ENCODE peak calls at places on chromosomes 12 and 14, in nine cellular contexts. J, D, T, V, F, O, P, U and Z are unnamed samples.

GRCh38 chr14:93950948-93951668 is 24.0 kb downstream of the FAM181A start:
- DNase-seq in J (no peak), D (no peak), T (no peak), V (peak; percentile 23), F (no peak), O (no peak), P (no peak), U (no peak), Z (no peak)

GRCh38 chr12:56593909-56594621 is 36.1 kb downstream of the BAZ2A start:
- DNase-seq in J (peak; percentile 39), D (peak; percentile 85), T (peak; percentile 51), V (peak; percentile 88), F (peak; percentile 70), O (peak; percentile 26), P (peak; percentile 63), U (peak; percentile 95), Z (peak; percentile 66)

GRCh38 chr12:11810962-11811361 is 161.5 kb downstream of the ETV6 start:
- DNase-seq in J (no peak), D (no peak), T (no peak), V (no peak), F (no peak), O (no peak), P (no peak), U (no peak), Z (no peak)

GRCh38 chr12:49649892-49650291 is 26.5 kb downstream of the PRPF40B start:
- DNase-seq in J (no peak), D (no peak), T (no peak), V (no peak), F (no peak), O (no peak), P (no peak), U (no peak), Z (no peak)

GRCh38 chr12:47946413-47947107 is 16.8 kb upstream of the TMEM106C start:
- DNase-seq in J (no peak), D (peak; percentile 38), T (no peak), V (peak; percentile 28), F (no peak), O (no peak), P (no peak), U (no peak), Z (no peak)

GRCh38 chr12:54052745-54053624 is 650 bp upstream of the HOXC4 start:
- DNase-seq in J (no peak), D (no peak), T (no peak), V (no peak), F (no peak), O (no peak), P (no peak), U (peak; percentile 73), Z (no peak)

GRCh38 chr14:56799327-56799645 is 11.0 kb downstream of the OTX2 start:
- DNase-seq in J (no peak), D (no peak), T (no peak), V (no peak), F (no peak), O (no peak), P (no peak), U (no peak), Z (no peak)

GRCh38 chr12:95653761-95654546 is 102.7 kb upstream of the USP44 start:
- DNase-seq in J (no peak), D (no peak), T (peak; percentile 13), V (peak; percentile 90), F (no peak), O (no peak), P (no peak), U (peak; percentile 66), Z (peak; percentile 60)

GRCh38 chr14:65560340-65561027 is 148.0 kb downstream of the FUT8 start:
- DNase-seq in J (no peak), D (no peak), T (no peak), V (no peak), F (no peak), O (no peak), P (no peak), U (no peak), Z (no peak)

GRCh38 chr12:68924546-68924945 is 8.4 kb downstream of the CPM start:
- DNase-seq in J (no peak), D (no peak), T (no peak), V (no peak), F (no peak), O (no peak), P (no peak), U (no peak), Z (no peak)

GRCh38 chr14:65169351-65169750 is 67.0 kb upstream of the MAX start:
- DNase-seq in J (no peak), D (no peak), T (no peak), V (peak; percentile 66), F (no peak), O (peak; percentile 57), P (no peak), U (no peak), Z (no peak)

GRCh38 chr12:90628213-90628612 is 326.8 kb downstream of the CCER1 start:
- DNase-seq in J (no peak), D (no peak), T (no peak), V (no peak), F (no peak), O (no peak), P (no peak), U (no peak), Z (no peak)

GRCh38 chr12:9022592-9022991 is 33.2 kb downstream of the KLRG1 start:
- DNase-seq in J (no peak), D (no peak), T (no peak), V (no peak), F (no peak), O (no peak), P (no peak), U (no peak), Z (no peak)

GRCh38 chr12:131677699-131678098 is 33.2 kb upstream of the SFSWAP start:
- DNase-seq in J (no peak), D (no peak), T (no peak), V (no peak), F (no peak), O (no peak), P (no peak), U (peak; percentile 42), Z (no peak)

GRCh38 chr12:52530905-52531304 is 10.7 kb upstream of the KRT5 start:
- DNase-seq in J (no peak), D (peak; percentile 22), T (no peak), V (no peak), F (no peak), O (no peak), P (no peak), U (no peak), Z (no peak)

GRCh38 chr12:124720019-124720686 is 143.5 kb downstream of the SCARB1 start:
- DNase-seq in J (no peak), D (no peak), T (no peak), V (peak; percentile 71), F (no peak), O (no peak), P (no peak), U (no peak), Z (no peak)

GRCh38 chr14:55127491-55127951 is 1.5 kb upstream of the LGALS3 start:
- DNase-seq in J (no peak), D (no peak), T (no peak), V (peak; percentile 28), F (no peak), O (no peak), P (no peak), U (no peak), Z (no peak)

GRCh38 chr12:75489613-75490210 is 9.2 kb downstream of the GLIPR1 start:
- DNase-seq in J (no peak), D (peak; percentile 68), T (peak; percentile 62), V (peak; percentile 45), F (no peak), O (no peak), P (no peak), U (no peak), Z (no peak)

GRCh38 chr14:101950516-101951215 is 13.7 kb upstream of the DYNC1H1 start:
- DNase-seq in J (no peak), D (peak; percentile 47), T (no peak), V (no peak), F (no peak), O (no peak), P (no peak), U (no peak), Z (no peak)

GRCh38 chr12:113056631-113057488 is at the start of gene DTX1:
- DNase-seq in J (peak; percentile 56), D (peak; percentile 81), T (no peak), V (no peak), F (no peak), O (peak; percentile 20), P (no peak), U (no peak), Z (peak; percentile 7)

GRCh38 chr14:102201776-102202175 is 62.1 kb downstream of the WDR20 start:
- DNase-seq in J (no peak), D (no peak), T (no peak), V (no peak), F (no peak), O (no peak), P (no peak), U (no peak), Z (no peak)

GRCh38 chr12:57822392-57823130 is 4.0 kb upstream of the AVIL start:
- DNase-seq in J (no peak), D (peak; percentile 14), T (no peak), V (no peak), F (no peak), O (no peak), P (no peak), U (no peak), Z (no peak)

GRCh38 chr14:20343092-20343854 is at the start of gene PARP2:
- DNase-seq in J (peak; percentile 85), D (peak; percentile 96), T (peak; percentile 99), V (peak; percentile 100), F (peak; percentile 93), O (peak; percentile 98), P (peak; percentile 87), U (peak; percentile 99), Z (peak; percentile 93)

GRCh38 chr12:108854453-108855283 is 2.7 kb downstream of the SSH1 start:
- DNase-seq in J (no peak), D (no peak), T (peak; percentile 98), V (peak; percentile 97), F (no peak), O (no peak), P (no peak), U (no peak), Z (no peak)

GRCh38 chr12:31861360-31861759 is 97.9 kb upstream of the RESF1 start:
- DNase-seq in J (no peak), D (no peak), T (no peak), V (no peak), F (no peak), O (no peak), P (no peak), U (no peak), Z (no peak)

GRCh38 chr14:82720931-82721330 is 1187.3 kb upstream of the SEL1L start:
- DNase-seq in J (no peak), D (no peak), T (no peak), V (no peak), F (no peak), O (no peak), P (no peak), U (peak; percentile 52), Z (no peak)

GRCh38 chr12:10094648-10095047 is 4.1 kb downstream of the CLEC1A start:
- DNase-seq in J (no peak), D (no peak), T (no peak), V (no peak), F (no peak), O (no peak), P (no peak), U (no peak), Z (no peak)

GRCh38 chr12:30968211-30968610 is 41.7 kb downstream of the TSPAN11 start:
- DNase-seq in J (no peak), D (no peak), T (no peak), V (no peak), F (no peak), O (no peak), P (no peak), U (no peak), Z (no peak)

GRCh38 chr14:100393362-100393761 is 70.2 kb downstream of the SLC25A47 start:
- DNase-seq in J (no peak), D (no peak), T (no peak), V (no peak), F (no peak), O (no peak), P (peak; percentile 27), U (no peak), Z (no peak)

GRCh38 chr12:120588948-120589930 is 8.0 kb upstream of the POP5 start:
- DNase-seq in J (no peak), D (no peak), T (no peak), V (no peak), F (no peak), O (no peak), P (no peak), U (no peak), Z (no peak)

GRCh38 chr12:67430708-67431335 is 161.7 kb downstream of the CAND1 start:
- DNase-seq in J (peak; percentile 5), D (no peak), T (no peak), V (peak; percentile 31), F (no peak), O (no peak), P (no peak), U (no peak), Z (no peak)